ENCODE peak calls at places on chromosomes 6 and 20, in six cellular contexts. U is transverse colon, F is GM23338, M is upper lobe of left lung, D is prostate gland, K is stomach. C is an unnamed sample. For H3K4me1, the result is how much of the 10 kb centered on the place peaks cover.

GRCh38 chr6:111996159-111996558 is 57.7 kb upstream of the CCN6 start:
- DNase-seq in D (no peak), M (no peak), U (no peak), K (no peak), F (no peak), C (no peak)

GRCh38 chr6:140252099-140252498 is 877.7 kb upstream of the CITED2 start:
- DNase-seq in D (no peak), M (no peak), U (no peak), K (no peak), F (no peak), C (no peak)

GRCh38 chr6:113122060-113122459 is 735.1 kb upstream of the MARCKS start:
- DNase-seq in F (peak), K (no peak), M (no peak), U (no peak), D (no peak), C (no peak)

GRCh38 chr6:126064994-126065401 is 78.7 kb downstream of the TRMT11 start:
- DNase-seq in F (no peak), U (no peak), M (no peak), D (no peak), K (peak), C (no peak)

GRCh38 chr20:35341366-35342028 is 49.3 kb upstream of the FAM83C start:
- DNase-seq in F (no peak), M (no peak), D (no peak), K (no peak), U (no peak), C (no peak)

GRCh38 chr6:147116043-147116442 is 88.2 kb upstream of the STXBP5 start:
- DNase-seq in M (no peak), F (no peak), U (no peak), D (no peak), K (no peak), C (no peak)

GRCh38 chr20:32319100-32319499 is 39.0 kb upstream of the ASXL1 start:
- DNase-seq in F (no peak), U (no peak), D (no peak), M (no peak), K (no peak), C (no peak)

GRCh38 chr6:137989696-137990095 is 117.5 kb downstream of the PERP start:
- DNase-seq in F (no peak), U (no peak), K (no peak), D (no peak), M (no peak), C (no peak)

GRCh38 chr6:150898390-150899170 is 33.1 kb downstream of the MTHFD1L start:
- DNase-seq in K (no peak), U (no peak), M (no peak), D (no peak), F (no peak), C (no peak)

GRCh38 chr20:44601801-44602204 is 19.4 kb downstream of the PKIG start:
- DNase-seq in U (peak), D (peak), M (no peak), F (no peak), K (no peak), C (peak)

GRCh38 chr20:43178079-43178478 is 11.6 kb downstream of the PTPRT start:
- DNase-seq in D (no peak), K (no peak), U (no peak), M (no peak), F (no peak), C (no peak)

GRCh38 chr6:134806151-134806550 is 143.8 kb downstream of the ALDH8A1 start:
- DNase-seq in U (no peak), M (no peak), F (no peak), K (no peak), D (no peak), C (no peak)

GRCh38 chr6:156703719-156704118 is 73.5 kb upstream of the ARID1B start:
- DNase-seq in M (no peak), D (no peak), F (no peak), U (no peak), K (no peak), C (no peak)

GRCh38 chr20:18637296-18637695 is 49.4 kb downstream of the DTD1 start:
- DNase-seq in D (no peak), M (no peak), F (no peak), K (no peak), U (no peak), C (no peak)

GRCh38 chr6:23656257-23656731 is 469.7 kb upstream of the NRSN1 start:
- DNase-seq in F (peak), K (no peak), D (no peak), U (no peak), M (no peak), C (no peak)

GRCh38 chr6:131173680-131174079 is 38.4 kb downstream of the AKAP7 start:
- DNase-seq in F (peak), M (no peak), D (no peak), U (no peak), K (no peak), C (no peak)

GRCh38 chr20:38186788-38187221 is 21.7 kb upstream of the TGM2 start:
- DNase-seq in F (no peak), U (no peak), M (no peak), K (no peak), D (no peak), C (no peak)

DNA sequence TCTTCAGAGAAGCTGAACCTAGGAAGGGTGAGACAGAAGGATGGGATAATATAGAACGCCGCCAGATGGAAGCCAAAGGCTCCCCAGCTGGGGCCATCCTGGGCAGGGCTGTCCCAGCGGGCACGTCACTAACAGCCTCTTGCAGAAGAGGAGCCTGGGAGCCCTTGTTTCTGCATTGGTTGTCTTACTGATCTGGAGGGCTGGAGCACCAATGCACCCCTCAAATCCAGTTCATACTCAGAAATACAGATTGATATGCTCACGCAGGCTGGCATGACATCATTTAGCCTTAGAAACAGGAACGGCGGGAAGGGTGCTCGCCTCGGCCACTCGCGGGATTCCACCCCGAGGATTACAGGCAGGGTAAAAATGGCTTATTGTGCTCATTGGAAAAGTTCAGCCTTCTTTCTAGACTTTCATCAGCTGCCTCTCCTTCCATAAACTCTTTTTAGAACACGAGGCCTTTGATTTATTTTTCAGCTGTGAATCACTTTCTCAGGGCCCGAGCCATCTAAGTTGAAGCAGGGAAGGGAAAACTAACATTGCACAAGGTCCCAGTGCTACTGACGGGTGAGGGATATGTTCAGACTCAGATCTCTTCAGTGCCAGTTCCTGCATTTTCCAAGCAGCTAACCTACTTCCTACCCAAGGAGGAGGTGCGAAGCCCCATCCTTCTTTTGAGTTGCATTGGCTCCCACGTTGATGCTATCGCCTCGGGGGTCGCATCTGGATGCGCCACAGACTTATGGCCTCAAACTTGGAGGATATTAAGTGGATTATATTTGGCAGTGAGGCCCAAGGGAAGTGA is 82.3 kb downstream of the GMPR start:
- DNase-seq in K (no peak), D (no peak), F (no peak), M (no peak), U (no peak), C (no peak)
- H3K4me3 ChIP-seq in K (peak), D (no peak), F (no peak), M (peak), U (no peak), C (peak)

GRCh38 chr20:34011275-34011674 is 17.6 kb downstream of the RALY start:
- DNase-seq in F (no peak), D (no peak), U (no peak), K (no peak), M (no peak), C (no peak)
- H3K4me1 ChIP-seq in F (half or more), D (under half), U (half or more), K (half or more), M (under half), C (under half)

GRCh38 chr20:48723308-48724264 is 104.2 kb downstream of the PREX1 start:
- DNase-seq in F (no peak), K (peak), M (no peak), U (peak), D (no peak), C (no peak)

GRCh38 chr20:48724891-48725588 is 102.8 kb downstream of the PREX1 start:
- DNase-seq in D (no peak), U (no peak), K (no peak), M (no peak), F (no peak), C (no peak)

GRCh38 chr20:48728042-48728837 is 99.6 kb downstream of the PREX1 start:
- DNase-seq in K (no peak), U (no peak), M (no peak), D (no peak), F (no peak), C (no peak)

GRCh38 chr20:48727226-48727625 is 100.6 kb downstream of the PREX1 start:
- DNase-seq in U (no peak), D (no peak), K (no peak), F (no peak), M (no peak), C (no peak)

GRCh38 chr20:48725589-48725991 is 102.2 kb downstream of the PREX1 start:
- DNase-seq in U (no peak), M (no peak), D (no peak), K (no peak), F (no peak), C (no peak)
- TF ChIP-seq POLR2AphosphoS5 in U (no peak), M (no peak), D (no peak), K (no peak), F (no peak), C (no peak)

GRCh38 chr6:45591816-45592359 is 214.2 kb upstream of the SUPT3H start:
- DNase-seq in U (no peak), M (no peak), K (no peak), F (no peak), D (no peak), C (no peak)

GRCh38 chr6:45591306-45591705 is 213.6 kb upstream of the SUPT3H start:
- DNase-seq in D (no peak), K (no peak), U (no peak), M (no peak), F (no peak), C (no peak)

GRCh38 chr6:45599053-45599452 is 221.3 kb upstream of the SUPT3H start:
- DNase-seq in D (no peak), U (no peak), F (no peak), K (no peak), M (no peak), C (no peak)

GRCh38 chr6:45592991-45593390 is 215.3 kb upstream of the SUPT3H start:
- DNase-seq in D (no peak), M (no peak), F (no peak), U (no peak), K (no peak), C (no peak)

DNA sequence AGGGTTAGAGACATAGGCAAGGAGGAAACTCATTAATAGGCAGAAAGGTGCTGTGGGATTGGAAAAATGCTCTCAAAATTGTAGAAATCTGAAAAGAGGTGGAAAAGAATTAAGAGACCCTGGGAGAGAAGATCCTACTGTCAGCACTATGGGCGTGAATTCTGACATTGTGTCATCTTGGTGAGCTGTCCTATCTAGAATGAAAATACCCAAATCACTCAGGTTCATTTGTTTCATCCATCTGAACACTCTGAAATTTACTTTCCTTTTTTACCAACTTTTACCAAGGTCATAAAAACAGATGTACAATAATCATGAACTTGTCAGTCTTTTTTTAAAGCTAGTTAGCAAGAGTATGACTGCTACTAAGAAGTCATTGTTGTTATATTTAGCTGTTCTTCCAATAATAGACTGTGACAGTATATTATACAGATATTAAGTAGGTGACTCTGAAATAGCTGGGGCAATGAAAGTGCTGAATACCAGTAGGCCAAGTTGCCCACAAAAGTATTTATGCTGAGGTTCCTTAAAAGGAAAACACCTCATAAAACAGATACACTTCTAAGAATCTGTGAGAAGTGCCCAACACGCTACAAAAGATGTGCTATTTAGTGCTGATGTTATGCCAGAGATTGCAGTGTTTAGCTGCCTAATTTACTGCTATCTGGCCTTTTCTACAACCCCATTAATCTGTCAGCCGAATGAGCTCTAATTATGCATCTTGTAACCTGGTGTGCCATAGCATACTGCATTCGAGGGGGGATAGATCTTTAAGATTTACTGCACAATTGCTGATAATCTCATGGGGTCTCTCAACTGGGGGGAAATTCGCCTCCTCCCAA is 217.5 kb upstream of the SUPT3H start:
- DNase-seq in D (no peak), F (no peak), K (no peak), M (no peak), U (no peak), C (no peak)
- H3K4me3 ChIP-seq in D (no peak), F (no peak), K (no peak), M (no peak), U (no peak), C (no peak)

GRCh38 chr6:20220345-20220744 is 8.1 kb upstream of the MBOAT1 start:
- DNase-seq in K (no peak), M (no peak), U (no peak), D (no peak), F (no peak), C (no peak)
- H3K4me1 ChIP-seq in K (under half), M (under half), U (under half), D (under half), F (under half), C (under half)

GRCh38 chr6:33704215-33704817 is 7.2 kb downstream of the UQCC2 start:
- DNase-seq in M (peak), U (no peak), D (no peak), F (no peak), K (no peak), C (no peak)
- TF ChIP-seq POLR2AphosphoS5 in M (no peak), U (no peak), D (no peak), F (no peak), K (no peak), C (no peak)

GRCh38 chr6:1965596-1966224 is 279.7 kb downstream of the GMDS start:
- DNase-seq in K (no peak), D (no peak), M (no peak), U (no peak), F (no peak), C (no peak)

GRCh38 chr6:1957746-1958145 is 287.7 kb downstream of the GMDS start:
- DNase-seq in K (no peak), U (no peak), M (no peak), D (no peak), F (no peak), C (no peak)

GRCh38 chr6:1958257-1958656 is 287.1 kb downstream of the GMDS start:
- DNase-seq in K (no peak), U (no peak), F (no peak), D (no peak), M (no peak), C (no peak)

GRCh38 chr6:1960484-1961142 is 284.8 kb downstream of the GMDS start:
- DNase-seq in M (no peak), U (no peak), K (peak), D (no peak), F (no peak), C (no peak)

DNA sequence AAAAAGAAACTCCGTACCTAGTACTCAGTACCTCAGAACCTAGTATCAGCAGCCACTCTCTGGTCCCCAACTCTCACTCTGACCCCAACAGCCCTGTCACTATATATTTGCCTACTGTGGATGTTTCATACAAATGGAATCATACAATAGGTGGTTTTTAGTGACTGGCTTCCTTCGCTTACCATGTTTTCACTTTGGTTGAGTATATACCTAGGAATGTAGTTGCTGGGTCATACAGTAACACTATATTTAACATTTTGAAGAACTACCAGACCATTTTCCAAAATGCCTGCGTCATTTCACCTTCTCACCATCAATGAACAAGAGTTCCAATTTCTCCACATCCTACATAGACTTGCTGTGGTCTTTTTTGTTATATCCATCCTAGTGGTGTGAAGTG is 283.2 kb downstream of the GMDS start:
- DNase-seq in U (no peak), M (no peak), D (no peak), F (no peak), K (no peak), C (no peak)
- H3K4me3 ChIP-seq in U (no peak), M (no peak), D (no peak), F (no peak), K (no peak), C (no peak)

GRCh38 chr6:33631971-33632585 is 11.0 kb downstream of the ITPR3 start:
- DNase-seq in U (peak), F (no peak), K (peak), M (no peak), D (no peak), C (no peak)
- H3K4me1 ChIP-seq in U (under half), F (half or more), K (half or more), M (half or more), D (under half), C (under half)